ENCODE peak calls at places on chromosomes 1 and 21, in eight cellular contexts. I, S, N, R, L, M, F and P are unnamed samples.

GRCh38 chr1:41643422-41643821 is 158.9 kb upstream of the EDN2 start:
- DNase-seq in I (no peak), S (no peak), N (no peak), R (no peak), L (no peak), M (no peak), F (no peak), P (no peak)

GRCh38 chr1:178944729-178945128 is 73.9 kb upstream of the ANGPTL1 start:
- DNase-seq in I (no peak), S (no peak), N (no peak), R (no peak), L (no peak), M (no peak), F (no peak), P (no peak)

GRCh38 chr1:36644556-36644955 is 161.8 kb upstream of the CSF3R start:
- DNase-seq in I (no peak), S (no peak), N (no peak), R (no peak), L (no peak), M (no peak), F (no peak), P (no peak)

GRCh38 chr1:119870917-119871486 is 25.3 kb downstream of the ADAM30 start:
- DNase-seq in I (peak; percentile 56), S (peak; percentile 64), N (peak; percentile 75), R (peak; percentile 82), L (peak; percentile 75), M (peak; percentile 87), F (peak; percentile 82), P (peak; percentile 37)

GRCh38 chr21:43819511-43820405 is 30.4 kb downstream of the RRP1 start:
- DNase-seq in I (no peak), S (no peak), N (no peak), R (no peak), L (no peak), M (peak; percentile 36), F (no peak), P (no peak)

GRCh38 chr1:151534662-151535278 is 5.3 kb upstream of the TUFT1 start:
- DNase-seq in I (no peak), S (peak; percentile 53), N (peak; percentile 84), R (peak; percentile 77), L (peak; percentile 72), M (peak; percentile 90), F (peak; percentile 61), P (no peak)

GRCh38 chr1:111754964-111755320 is 759 bp upstream of the DDX20 start:
- DNase-seq in I (no peak), S (peak; percentile 45), N (peak; percentile 44), R (peak; percentile 52), L (peak; percentile 36), M (peak; percentile 91), F (peak; percentile 57), P (no peak)

GRCh38 chr1:93992954-93993353 is 83.7 kb upstream of the GCLM start:
- DNase-seq in I (no peak), S (no peak), N (no peak), R (no peak), L (no peak), M (no peak), F (no peak), P (no peak)

GRCh38 chr1:54937469-54937868 is 43.0 kb upstream of the TMEM61 start:
- DNase-seq in I (no peak), S (peak; percentile 51), N (no peak), R (no peak), L (no peak), M (no peak), F (no peak), P (peak; percentile 47)

GRCh38 chr1:7110306-7110705 is 325.1 kb downstream of the CAMTA1 start:
- DNase-seq in I (no peak), S (peak; percentile 62), N (no peak), R (no peak), L (no peak), M (no peak), F (no peak), P (peak; percentile 67)

GRCh38 chr21:41834252-41834925 is 44.8 kb downstream of the PRDM15 start:
- DNase-seq in I (no peak), S (no peak), N (no peak), R (no peak), L (no peak), M (no peak), F (no peak), P (no peak)

GRCh38 chr1:59976194-59977074 is 49.9 kb upstream of the CYP2J2 start:
- DNase-seq in I (peak; percentile 41), S (peak; percentile 38), N (peak; percentile 70), R (peak; percentile 68), L (peak; percentile 66), M (peak; percentile 73), F (peak; percentile 52), P (no peak)

GRCh38 chr1:157136133-157136532 is 2.1 kb downstream of the ETV3 start:
- DNase-seq in I (no peak), S (no peak), N (no peak), R (no peak), L (no peak), M (no peak), F (no peak), P (no peak)

GRCh38 chr1:30304080-30304479 is 419.3 kb downstream of the MATN1 start:
- DNase-seq in I (no peak), S (no peak), N (no peak), R (no peak), L (no peak), M (no peak), F (no peak), P (no peak)

GRCh38 chr1:11384170-11384554 is 94.8 kb upstream of the DISP3 start:
- DNase-seq in I (no peak), S (peak; percentile 34), N (no peak), R (no peak), L (no peak), M (no peak), F (no peak), P (peak; percentile 10)

GRCh38 chr1:53139911-53140310 is 2.5 kb downstream of the SLC1A7 start:
- DNase-seq in I (no peak), S (peak; percentile 46), N (no peak), R (no peak), L (no peak), M (no peak), F (no peak), P (no peak)

GRCh38 chr1:153728305-153729066 is 636 bp downstream of the INTS3 start:
- DNase-seq in I (no peak), S (peak; percentile 56), N (no peak), R (peak; percentile 55), L (peak; percentile 62), M (peak; percentile 61), F (peak; percentile 76), P (no peak)

GRCh38 chr1:246617156-246617555 is 50.9 kb downstream of the CNST start:
- DNase-seq in I (no peak), S (no peak), N (no peak), R (no peak), L (no peak), M (no peak), F (no peak), P (no peak)

GRCh38 chr21:44084496-44085241 is 22.5 kb upstream of the PWP2 start:
- DNase-seq in I (no peak), S (no peak), N (peak; percentile 17), R (no peak), L (no peak), M (no peak), F (no peak), P (no peak)

GRCh38 chr1:61318319-61319125 is 236.2 kb downstream of the NFIA start:
- DNase-seq in I (no peak), S (peak; percentile 69), N (no peak), R (peak; percentile 92), L (peak; percentile 31), M (no peak), F (peak; percentile 65), P (no peak)

GRCh38 chr1:27351541-27352107 is 9.8 kb downstream of the SYTL1 start:
- DNase-seq in I (no peak), S (no peak), N (no peak), R (no peak), L (no peak), M (no peak), F (no peak), P (no peak)
- H3K4me3 ChIP-seq in I (no peak overlapping the region), S (no peak overlapping the region), N (peak overlapping the region; percentile 9), R (peak overlapping the region; percentile 47), L (no peak overlapping the region), M (no peak overlapping the region), F (no peak overlapping the region), P (no peak overlapping the region)

GRCh38 chr1:25343872-25344271 is 5.7 kb downstream of the TMEM50A start:
- DNase-seq in I (peak; percentile 24), S (peak; percentile 93), N (no peak), R (no peak), L (no peak), M (no peak), F (no peak), P (no peak)
- H3K36me3 ChIP-seq in I (peaks cover 3% of the 10 kb centered on the region), S (no peaks in the 10 kb centered on the region), N (peaks cover 65% of the 10 kb centered on the region), R (peaks cover 20% of the 10 kb centered on the region), L (peaks cover 2% of the 10 kb centered on the region), M (peaks cover 52% of the 10 kb centered on the region), F (no peaks in the 10 kb centered on the region), P (no peaks in the 10 kb centered on the region)

GRCh38 chr1:209770636-209771415 is 13.5 kb downstream of the C1orf74 start:
- DNase-seq in I (no peak), S (no peak), N (no peak), R (no peak), L (no peak), M (no peak), F (no peak), P (no peak)

GRCh38 chr1:209768354-209768774 is 12.5 kb downstream of the TRAF3IP3 start:
- DNase-seq in I (no peak), S (no peak), N (peak; percentile 55), R (no peak), L (no peak), M (no peak), F (no peak), P (no peak)

GRCh38 chr1:209772116-209772515 is 12.2 kb downstream of the C1orf74 start:
- DNase-seq in I (no peak), S (no peak), N (no peak), R (no peak), L (no peak), M (no peak), F (no peak), P (no peak)

GRCh38 chr1:209769171-209769904 is 13.5 kb downstream of the TRAF3IP3 start:
- DNase-seq in I (no peak), S (peak; percentile 93), N (no peak), R (peak; percentile 80), L (peak; percentile 34), M (no peak), F (peak; percentile 56), P (peak; percentile 39)

GRCh38 chr1:209769956-209770355 is 14.1 kb downstream of the TRAF3IP3 start:
- DNase-seq in I (no peak), S (peak; percentile 19), N (no peak), R (no peak), L (no peak), M (no peak), F (no peak), P (no peak)
- H3K4me3 ChIP-seq in I (no peak overlapping the region), S (no peak overlapping the region), N (peak overlapping the region; percentile 24), R (no peak overlapping the region), L (no peak overlapping the region), M (no peak overlapping the region), F (no peak overlapping the region), P (no peak overlapping the region)

DNA sequence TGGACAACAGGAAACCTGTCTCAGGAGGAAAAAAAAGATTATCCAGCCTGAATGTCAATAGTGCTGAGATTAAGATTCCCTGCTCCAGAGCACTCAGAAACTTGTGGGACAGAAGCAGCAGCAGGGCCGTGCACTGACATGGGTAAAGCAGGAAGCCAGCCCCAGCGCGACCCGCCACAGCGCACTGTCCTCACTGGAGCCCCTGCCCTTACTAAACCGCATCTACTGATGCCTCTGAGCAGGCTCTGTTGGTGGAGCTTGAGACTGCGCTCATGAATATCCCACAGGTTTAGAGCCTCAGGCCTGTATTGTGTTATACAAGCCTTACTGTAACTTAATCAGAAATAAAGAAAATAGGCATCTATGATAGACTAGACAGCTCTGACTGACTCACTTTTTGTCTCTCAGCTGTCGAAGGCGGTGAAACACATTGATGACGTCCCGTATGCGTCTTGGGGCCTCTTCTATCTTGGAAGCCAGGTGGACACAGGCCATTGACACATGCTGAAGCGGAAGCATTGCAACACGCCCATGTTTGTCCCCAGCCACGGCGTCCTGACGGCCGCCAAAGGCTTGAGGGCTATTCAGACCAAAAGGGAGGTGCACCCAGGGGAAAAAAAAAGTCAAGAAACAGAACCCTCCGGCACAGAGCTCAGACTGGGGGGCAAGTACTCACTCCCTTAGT is 1.2 kb downstream of the CCNL2 start:
- DNase-seq in I (no peak), S (peak; percentile 36), N (no peak), R (no peak), L (no peak), M (no peak), F (no peak), P (no peak)
- H3K36me3 ChIP-seq in I (peaks cover 32% of the 10 kb centered on the region), S (peaks cover 37% of the 10 kb centered on the region), N (peaks cover 75% of the 10 kb centered on the region), R (peaks cover 48% of the 10 kb centered on the region), L (peaks cover 16% of the 10 kb centered on the region), M (peaks cover 44% of the 10 kb centered on the region), F (no peaks in the 10 kb centered on the region), P (peaks cover 10% of the 10 kb centered on the region)